ENCODE peak calls at places on chromosomes 4 and X, in eight cellular contexts. P is progenitor cell of endocrine pancreas, N is neural progenitor cell, R is fibroblast of mammary gland, H is hepatocyte, W is lower leg skin, T is NB4, Y is cardiac muscle cell. Q is an unnamed sample.

GRCh38 chr4:151031831-151032605 is 16.9 kb upstream of the LRBA start:
- DNase-seq in P (no peak), W (peak), T (no peak), R (peak), N (no peak), H (no peak), Y (peak), Q (no peak)

GRCh38 chrX:153438522-153438921 is 7.3 kb downstream of the TREX2 start:
- DNase-seq in W (no peak), N (peak), T (peak), P (no peak), H (peak), R (peak), Y (peak), Q (no peak)

GRCh38 chr4:7989654-7990053 is 50.0 kb upstream of the AFAP1 start:
- DNase-seq in H (no peak), W (no peak), Y (no peak), T (no peak), N (no peak), P (no peak), R (no peak), Q (no peak)

GRCh38 chr4:33954759-33955158 is 2289.6 kb downstream of the ARAP2 start:
- DNase-seq in P (no peak), N (no peak), H (no peak), R (no peak), T (no peak), Y (no peak), W (no peak), Q (no peak)

GRCh38 chr4:100494166-100494565 is 23.7 kb downstream of the EMCN start:
- DNase-seq in R (peak), W (no peak), P (no peak), N (no peak), T (no peak), H (no peak), Y (no peak), Q (no peak)

GRCh38 chr4:151438154-151438553 is 29.2 kb downstream of the FHIP1A start:
- DNase-seq in Y (no peak), P (no peak), T (no peak), N (no peak), H (no peak), W (no peak), R (no peak), Q (no peak)

GRCh38 chr4:148376151-148376550 is 66.1 kb downstream of the NR3C2 start:
- DNase-seq in H (peak), N (no peak), T (no peak), R (no peak), Y (peak), P (no peak), W (no peak), Q (no peak)

GRCh38 chrX:131802836-131803626 is 220.1 kb upstream of the STK26 start:
- DNase-seq in T (peak), W (peak), P (no peak), N (no peak), R (peak), H (no peak), Y (no peak), Q (no peak)

GRCh38 chr4:108370291-108370690 is 201.6 kb upstream of the LEF1 start:
- DNase-seq in T (no peak), W (no peak), Y (no peak), P (no peak), H (no peak), R (no peak), N (peak), Q (peak)

GRCh38 chrX:41300758-41301437 is 33.1 kb upstream of the DDX3X start:
- DNase-seq in T (no peak), P (no peak), W (no peak), R (peak), Y (peak), N (no peak), H (no peak), Q (no peak)

GRCh38 chrX:72258174-72258573 is 18.9 kb downstream of the RPS4X start:
- DNase-seq in R (peak), H (peak), W (no peak), T (no peak), P (no peak), N (no peak), Y (peak), Q (no peak)

GRCh38 chr4:68372588-68372987 is 22.7 kb upstream of the YTHDC1 start:
- DNase-seq in Y (no peak), R (peak), H (no peak), W (no peak), T (no peak), N (no peak), P (no peak), Q (no peak)

GRCh38 chr4:78552398-78553396 is 1.1 kb downstream of the ANXA3 start:
- DNase-seq in N (peak), P (peak), T (peak), Y (peak), H (peak), R (no peak), W (no peak), Q (no peak)

GRCh38 chr4:138681000-138681604 is 334.5 kb upstream of the NOCT start:
- DNase-seq in Y (peak), H (peak), P (peak), T (peak), W (peak), R (peak), N (peak), Q (peak)

GRCh38 chr4:34371676-34372075 is 1872.6 kb downstream of the ARAP2 start:
- DNase-seq in N (no peak), T (no peak), H (no peak), R (no peak), P (no peak), Y (peak), W (no peak), Q (no peak)

GRCh38 chr4:119632216-119632615 is 3.6 kb upstream of the PDE5A start:
- DNase-seq in P (no peak), R (peak), H (no peak), W (no peak), Y (no peak), N (no peak), T (no peak), Q (no peak)

GRCh38 chr4:37188100-37188499 is 56.4 kb upstream of the NWD2 start:
- DNase-seq in T (peak), Y (no peak), H (no peak), P (no peak), W (no peak), N (peak), R (no peak), Q (no peak)

GRCh38 chrX:8364369-8365141 is 100.1 kb upstream of the VCX3B start:
- DNase-seq in R (no peak), H (peak), Y (peak), W (no peak), N (peak), T (peak), P (no peak), Q (peak)

GRCh38 chr4:112910109-112910736 is 139.2 kb upstream of the ANK2 start:
- DNase-seq in R (peak), T (no peak), N (peak), H (peak), P (no peak), W (no peak), Y (peak), Q (peak)

GRCh38 chrX:45445745-45446412 is 245.2 kb upstream of the DIPK2B start:
- DNase-seq in P (no peak), H (peak), W (no peak), R (peak), N (no peak), T (peak), Y (peak), Q (no peak)

GRCh38 chrX:54807524-54808108 is at the start of gene MAGED2:
- DNase-seq in W (no peak), Y (peak), N (peak), T (peak), R (peak), P (no peak), H (peak), Q (peak)

GRCh38 chrX:10979956-10980355 is 131.2 kb upstream of the HCCS start:
- DNase-seq in R (no peak), H (no peak), T (no peak), P (no peak), Y (no peak), W (no peak), N (no peak), Q (no peak)

GRCh38 chrX:129139837-129140679 is 383.2 kb downstream of the SMARCA1 start:
- DNase-seq in R (no peak), H (no peak), P (no peak), W (no peak), Y (no peak), N (no peak), T (no peak), Q (no peak)

GRCh38 chr4:125316781-125317525 is 2.2 kb downstream of the FAT4 start:
- DNase-seq in W (peak), R (peak), T (no peak), H (peak), P (peak), Y (peak), N (peak), Q (peak)
- TF ChIP-seq CTCF in W (no peak), R (peak), T (no peak), H (peak), P (peak), Y (peak), N (peak), Q (no peak)

GRCh38 chr4:122536001-122536400 is 79.5 kb upstream of the IL2 start:
- DNase-seq in Y (peak), R (no peak), N (no peak), H (no peak), P (no peak), T (no peak), W (no peak), Q (no peak)

GRCh38 chr4:122537388-122538135 is 81.0 kb upstream of the IL2 start:
- DNase-seq in W (no peak), P (no peak), H (no peak), T (no peak), R (no peak), N (no peak), Y (no peak), Q (no peak)

GRCh38 chr4:122531514-122531913 is 75.0 kb upstream of the IL2 start:
- DNase-seq in H (no peak), T (peak), P (no peak), Y (no peak), R (no peak), W (no peak), N (no peak), Q (no peak)

GRCh38 chr4:122533841-122534240 is 77.3 kb upstream of the IL2 start:
- DNase-seq in T (no peak), Y (no peak), H (no peak), P (no peak), W (no peak), N (no peak), R (no peak), Q (no peak)

GRCh38 chr4:122534776-122535175 is 78.3 kb upstream of the IL2 start:
- DNase-seq in H (no peak), P (no peak), Y (no peak), T (no peak), W (no peak), N (no peak), R (no peak), Q (no peak)
- TF ChIP-seq CTCF in H (no peak), P (no peak), Y (no peak), T (no peak), W (no peak), N (no peak), R (no peak), Q (no peak)

GRCh38 chr4:73446336-73446938 is 10.4 kb downstream of the AFP start:
- DNase-seq in P (no peak), R (peak), N (peak), Y (peak), W (no peak), H (peak), T (peak), Q (no peak)
- TF ChIP-seq CTCF in P (peak), R (peak), N (peak), Y (peak), W (no peak), H (peak), T (peak), Q (peak)

DNA sequence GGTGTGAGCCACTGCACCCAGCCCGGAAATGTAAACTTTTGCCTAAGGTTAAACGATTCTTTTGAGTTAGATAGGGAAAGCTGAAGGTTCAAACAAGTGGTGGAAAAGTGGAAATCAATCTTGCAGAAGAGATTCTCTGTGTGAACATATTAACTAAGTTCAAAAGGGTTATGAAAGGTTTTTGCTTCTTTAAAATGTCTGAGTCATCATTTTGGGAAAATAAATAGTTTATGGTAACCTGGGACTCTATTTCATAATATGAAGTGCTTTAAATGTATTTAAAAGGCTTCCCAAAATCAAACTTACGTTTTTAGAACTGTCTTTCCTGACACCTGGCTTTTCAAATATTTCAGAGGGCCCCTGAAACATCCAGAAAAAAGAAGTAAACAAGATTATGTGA is 73.6 kb upstream of the MID1IP1 start:
- DNase-seq in Y (no peak), P (no peak), T (no peak), W (no peak), H (no peak), N (no peak), R (no peak), Q (no peak)
- TF ChIP-seq CTCF in Y (no peak), P (no peak), T (no peak), W (no peak), H (no peak), N (no peak), R (no peak), Q (no peak)

GRCh38 chr4:4185528-4185927 is 41.2 kb downstream of the OTOP1 start:
- DNase-seq in Y (no peak), P (no peak), R (no peak), T (no peak), W (peak), H (no peak), N (no peak), Q (no peak)

GRCh38 chr4:4182835-4183568 is 43.7 kb downstream of the OTOP1 start:
- DNase-seq in H (peak), R (peak), T (peak), W (peak), N (peak), P (peak), Y (peak), Q (peak)
- TF ChIP-seq CTCF in H (peak), R (peak), T (peak), W (no peak), N (peak), P (peak), Y (peak), Q (peak)

GRCh38 chr4:67288964-67289363 is 256.3 kb downstream of the CENPC start:
- DNase-seq in H (peak), R (peak), N (peak), Y (peak), W (no peak), P (peak), T (peak), Q (peak)
- TF ChIP-seq CTCF in H (peak), R (peak), N (peak), Y (peak), W (no peak), P (peak), T (peak), Q (peak)

DNA sequence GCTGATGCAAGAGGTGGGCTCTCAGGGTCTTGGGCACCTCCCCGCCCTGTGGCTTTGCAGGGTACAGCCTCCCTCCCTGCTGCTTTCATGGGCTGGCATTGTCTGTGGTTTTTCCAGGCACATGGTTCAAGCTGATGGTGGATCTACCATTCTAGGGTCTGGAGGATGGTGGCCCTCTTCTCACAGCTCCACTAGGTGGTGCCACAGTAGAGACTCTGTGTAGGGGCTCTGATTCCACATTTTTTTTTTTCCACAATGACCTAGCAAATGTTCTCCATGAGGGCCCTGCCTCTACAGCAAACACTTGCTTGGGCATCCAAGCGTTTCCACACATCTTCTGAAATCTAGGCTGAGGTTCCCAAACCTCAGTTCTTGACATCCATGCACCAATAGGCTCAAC is 657.9 kb upstream of the CT83 start:
- DNase-seq in N (no peak), W (no peak), Y (no peak), T (no peak), H (no peak), R (no peak), P (no peak), Q (no peak)
- TF ChIP-seq CTCF in N (no peak), W (no peak), Y (no peak), T (no peak), H (no peak), R (no peak), P (no peak), Q (no peak)

DNA sequence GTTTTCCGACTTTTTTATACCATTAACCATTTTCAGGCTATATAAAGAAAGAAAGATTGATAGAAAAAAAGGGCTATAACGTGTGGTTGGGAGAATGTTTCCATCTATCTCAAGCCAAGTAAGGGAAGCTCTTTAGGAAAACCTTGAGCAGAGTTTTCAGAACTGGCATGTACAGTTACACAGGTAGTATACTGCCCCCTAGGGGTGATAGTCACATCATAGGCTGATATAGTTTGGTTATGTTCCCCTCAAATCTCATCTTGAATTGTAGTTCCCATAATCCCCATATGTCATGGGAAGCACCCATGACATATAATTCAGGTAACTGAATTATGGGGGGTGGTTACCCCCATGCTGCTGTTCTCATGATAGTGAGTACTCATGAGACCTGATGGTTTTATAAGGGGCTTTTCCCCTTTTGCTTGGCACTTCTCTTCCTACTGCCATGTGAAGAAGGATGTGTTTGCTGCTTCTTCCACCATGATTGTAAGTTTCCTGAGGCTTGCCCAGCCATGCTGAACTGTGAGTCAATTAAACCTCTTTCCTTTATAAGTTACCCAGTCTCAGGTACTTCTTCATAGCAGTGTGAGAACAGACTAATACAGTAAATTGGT is 186.8 kb downstream of the TMA16 start:
- DNase-seq in Y (peak), H (peak), N (peak), P (no peak), W (no peak), T (peak), R (peak), Q (peak)
- TF ChIP-seq CTCF in Y (peak), H (peak), N (peak), P (peak), W (no peak), T (peak), R (peak), Q (peak)

GRCh38 chr4:141654098-141654497 is 17.7 kb downstream of the IL15 start:
- DNase-seq in R (peak), N (peak), Y (peak), W (no peak), T (no peak), H (peak), P (no peak), Q (peak)
- TF ChIP-seq CTCF in R (peak), N (peak), Y (peak), W (no peak), T (peak), H (peak), P (peak), Q (peak)